ENCODE peak calls at places on chromosomes 11 and 22, in four cellular contexts. S is HepG2, J is H1, Q is GM12878. Z is an unnamed sample.

GRCh38 chr11:64227405-64227956 is 1.4 kb downstream of the NUDT22 start:
- DNase-seq in S (no peak), J (no peak), Q (no peak), Z (no peak)

GRCh38 chr11:61277186-61277972 is 17.7 kb downstream of the VWCE start:
- DNase-seq in S (no peak), J (no peak), Q (no peak), Z (no peak)

GRCh38 chr11:125164422-125165110 is at the start of gene PKNOX2:
- DNase-seq in S (peak), J (peak), Q (no peak), Z (peak)

GRCh38 chr11:125082611-125083311 is 19.7 kb downstream of the SLC37A2 start:
- DNase-seq in S (peak), J (no peak), Q (no peak), Z (peak)

GRCh38 chr11:65021509-65021908 is 5.7 kb upstream of the SNX15 start:
- DNase-seq in S (no peak), J (no peak), Q (no peak), Z (no peak)

GRCh38 chr22:25700996-25701815 is 40.8 kb upstream of the MYO18B start:
- DNase-seq in S (no peak), J (no peak), Q (no peak), Z (peak)

GRCh38 chr11:31355817-31356216 is 13.7 kb downstream of the DCDC1 start:
- DNase-seq in S (no peak), J (no peak), Q (no peak), Z (no peak)

GRCh38 chr11:76132268-76132667 is 74.0 kb downstream of the WNT11 start:
- DNase-seq in S (no peak), J (no peak), Q (no peak), Z (no peak)

GRCh38 chr11:130650456-130651068 is 202.1 kb downstream of the ADAMTS15 start:
- DNase-seq in S (no peak), J (no peak), Q (no peak), Z (no peak)

GRCh38 chr11:96741068-96741467 is 351.3 kb downstream of the JRKL start:
- DNase-seq in S (no peak), J (no peak), Q (no peak), Z (no peak)

GRCh38 chr11:76561245-76561644 is 109.3 kb downstream of the LRRC32 start:
- DNase-seq in S (no peak), J (no peak), Q (no peak), Z (no peak)

GRCh38 chr11:36056160-36056751 is 112.4 kb downstream of the LDLRAD3 start:
- DNase-seq in S (no peak), J (peak), Q (no peak), Z (peak)

GRCh38 chr11:27401760-27402316 is 38.8 kb upstream of the CCDC34 start:
- DNase-seq in S (peak), J (no peak), Q (no peak), Z (no peak)

GRCh38 chr11:46987183-46987582 is 50.6 kb downstream of the CSTPP1 start:
- DNase-seq in S (no peak), J (no peak), Q (no peak), Z (no peak)

GRCh38 chr11:122439911-122440782 is 215.4 kb upstream of the UBASH3B start:
- DNase-seq in S (peak), J (peak), Q (no peak), Z (peak)

GRCh38 chr11:96061730-96062524 is 138.0 kb upstream of the MTMR2 start:
- DNase-seq in S (peak), J (no peak), Q (no peak), Z (no peak)

GRCh38 chr11:24592342-24592741 is 95.5 kb downstream of the LUZP2 start:
- DNase-seq in S (no peak), J (no peak), Q (no peak), Z (no peak)

GRCh38 chr11:2507945-2508749 is 63.3 kb downstream of the KCNQ1 start:
- DNase-seq in S (no peak), J (no peak), Q (no peak), Z (no peak)

GRCh38 chr11:43983221-43983795 is 40.9 kb downstream of the C11orf96 start:
- DNase-seq in S (no peak), J (no peak), Q (no peak), Z (no peak)

GRCh38 chr22:25061605-25062377 is 109.3 kb downstream of the KIAA1671 start:
- DNase-seq in S (no peak), J (no peak), Q (no peak), Z (no peak)

GRCh38 chr22:48715511-48715910 is 1112.2 kb downstream of the BRD1 start:
- DNase-seq in S (no peak), J (no peak), Q (no peak), Z (no peak)

DNA sequence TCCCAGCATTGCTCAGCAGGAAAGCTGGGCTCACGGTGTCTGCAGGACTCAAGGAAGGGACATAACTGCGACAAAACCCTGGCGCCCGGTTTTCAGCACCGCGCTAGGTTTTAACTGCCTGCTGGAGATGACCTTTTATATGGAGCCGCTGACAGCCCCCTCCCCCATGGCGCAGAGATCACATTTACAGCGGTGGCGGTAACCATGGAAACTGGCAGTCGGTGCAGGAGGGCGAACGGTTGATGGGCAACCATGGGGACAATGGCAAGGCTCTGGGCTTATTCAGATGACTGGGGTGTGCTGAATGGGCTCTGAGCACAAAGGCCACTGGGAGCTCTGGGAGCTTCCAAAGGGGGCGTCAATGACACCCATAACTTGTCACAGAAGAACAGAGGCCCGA is 37.2 kb downstream of the CELSR1 start:
- DNase-seq in S (no peak), J (peak), Q (no peak), Z (no peak)
- TF ChIP-seq TCF12 in S (no peak), J (no peak), Q (no peak), Z (no peak)

GRCh38 chr11:128302425-128303186 is 284.8 kb downstream of the ETS1 start:
- DNase-seq in S (no peak), J (no peak), Q (peak), Z (peak)
- TF ChIP-seq POLR2AphosphoS5 in S (no peak), J (no peak), Q (no peak), Z (no peak)

DNA sequence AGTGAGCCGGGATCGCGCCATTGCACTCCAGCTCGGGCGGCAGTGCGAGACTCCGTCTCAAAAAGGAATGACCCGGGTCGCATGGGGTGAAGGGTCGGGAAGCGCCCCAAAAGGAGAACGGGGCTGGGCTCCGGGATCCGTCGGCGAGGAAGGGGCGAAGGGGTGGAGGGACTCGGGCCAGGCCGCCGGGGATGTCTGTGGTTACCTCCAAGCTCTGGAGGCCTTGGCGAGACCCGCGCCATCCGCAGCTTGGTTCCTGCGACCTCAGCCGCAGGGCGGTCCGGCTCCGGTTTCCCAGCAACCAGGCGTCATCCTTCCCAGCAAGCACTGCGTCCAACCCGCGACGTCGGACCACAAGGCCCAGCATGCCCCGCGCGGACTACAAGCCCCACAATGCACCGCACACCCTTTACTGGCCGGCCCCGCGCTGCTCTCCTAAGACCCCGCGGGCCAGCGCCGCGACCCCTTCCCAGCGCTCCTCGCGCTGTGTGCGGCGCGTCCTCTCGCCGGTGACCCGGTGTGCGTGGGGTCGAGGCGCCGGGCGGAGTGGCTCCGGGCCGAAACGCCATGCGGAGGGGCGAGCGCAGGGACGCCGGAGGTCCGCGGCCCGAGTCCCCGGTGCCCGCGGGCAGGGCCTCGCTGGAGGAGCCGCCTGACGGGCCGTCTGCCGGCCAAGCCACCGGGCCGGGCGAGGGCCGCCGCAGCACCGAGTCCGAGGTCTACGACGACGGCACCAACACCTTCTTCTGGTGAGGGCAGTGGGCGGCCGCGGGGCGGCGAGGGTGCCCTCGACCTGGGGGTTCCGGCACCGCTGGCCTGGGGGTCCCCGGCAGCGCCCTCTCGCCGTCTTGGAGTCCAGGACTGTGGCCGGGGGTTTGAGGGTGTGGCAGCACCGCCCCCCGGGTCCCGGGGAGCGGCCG is at the start of gene PTDSS2:
- DNase-seq in S (peak), J (peak), Q (peak), Z (peak)
- H3K27ac ChIP-seq in S (peak), J (peak), Q (peak), Z (peak)

GRCh38 chr22:36510966-36511881 is 4.4 kb upstream of the FOXRED2 start:
- DNase-seq in S (peak), J (peak), Q (no peak), Z (peak)
- TF ChIP-seq TCF12 in S (no peak), J (no peak), Q (no peak), Z (no peak)

GRCh38 chr11:73655686-73656085 is 9.3 kb downstream of the PLEKHB1 start:
- DNase-seq in S (no peak), J (no peak), Q (no peak), Z (no peak)
- TF ChIP-seq POLR2AphosphoS5 in S (no peak), J (no peak), Q (no peak), Z (no peak)

DNA sequence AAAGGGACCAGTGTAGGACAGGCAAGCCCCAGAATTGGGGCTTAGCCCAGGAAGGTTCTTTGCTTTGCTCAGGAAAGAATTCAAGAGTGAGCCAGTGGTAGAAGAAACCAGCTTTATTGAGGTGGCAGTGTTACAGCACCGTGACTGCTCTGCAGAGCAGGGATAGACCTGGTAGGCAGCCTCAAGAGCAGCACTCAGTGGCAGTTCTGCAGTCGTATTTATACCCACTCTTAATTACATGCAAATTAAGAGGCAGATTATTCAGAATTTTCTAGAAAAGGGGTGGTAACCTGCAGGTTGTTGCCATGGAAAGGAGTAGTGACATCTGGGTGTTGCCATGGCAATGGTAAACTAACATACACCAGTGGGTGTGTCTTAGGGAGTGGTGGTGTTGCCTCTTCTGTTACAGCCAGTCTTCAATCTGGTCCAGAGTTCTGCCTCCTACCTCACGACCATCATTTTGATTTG is 84.8 kb upstream of the RAB1B start:
- DNase-seq in S (no peak), J (no peak), Q (no peak), Z (no peak)
- H3K27ac ChIP-seq in S (no peak), J (no peak), Q (no peak), Z (no peak)

GRCh38 chr22:30062256-30062655 is 18.0 kb upstream of the HORMAD2 start:
- DNase-seq in S (no peak), J (no peak), Q (no peak), Z (no peak)
- TF ChIP-seq TCF12 in S (no peak), J (no peak), Q (no peak), Z (no peak)

GRCh38 chr22:30309981-30310672 is 16.6 kb downstream of the TBC1D10A start:
- DNase-seq in S (no peak), J (no peak), Q (peak), Z (no peak)
- TF ChIP-seq POLR2AphosphoS5 in S (no peak), J (no peak), Q (no peak), Z (no peak)

DNA sequence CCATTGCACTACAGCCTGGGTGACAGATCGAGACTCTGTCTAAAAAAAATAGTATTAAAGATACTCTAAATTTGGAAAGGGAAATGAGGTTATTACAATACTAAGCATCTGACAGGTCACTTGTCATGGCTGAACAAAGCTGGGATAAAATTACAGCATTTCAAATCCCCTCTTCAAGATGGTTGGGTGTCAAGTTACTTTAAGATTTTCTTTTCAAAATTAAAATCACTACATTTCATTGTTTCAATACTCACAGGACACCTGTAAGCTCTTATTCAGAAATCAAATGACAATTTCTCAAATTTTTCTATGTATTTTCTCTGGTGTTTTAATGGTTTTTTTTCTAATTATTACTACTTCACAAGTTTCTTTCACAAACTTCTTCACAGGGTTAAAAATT is 5.7 kb downstream of the TAF1D start:
- DNase-seq in S (no peak), J (no peak), Q (no peak), Z (no peak)
- H3K27ac ChIP-seq in S (no peak), J (no peak), Q (no peak), Z (no peak)

GRCh38 chr22:46879083-46879482 is 116.6 kb downstream of the TBC1D22A start:
- DNase-seq in S (no peak), J (no peak), Q (no peak), Z (no peak)

GRCh38 chr22:46875089-46875488 is 112.6 kb downstream of the TBC1D22A start:
- DNase-seq in S (no peak), J (no peak), Q (no peak), Z (no peak)

GRCh38 chr22:46876357-46876934 is 114.0 kb downstream of the TBC1D22A start:
- DNase-seq in S (no peak), J (no peak), Q (no peak), Z (no peak)

GRCh38 chr22:46881373-46882118 is 119.1 kb downstream of the TBC1D22A start:
- DNase-seq in S (no peak), J (no peak), Q (no peak), Z (no peak)

GRCh38 chr22:46878549-46878948 is 116.1 kb downstream of the TBC1D22A start:
- DNase-seq in S (no peak), J (no peak), Q (no peak), Z (no peak)
- TF ChIP-seq TCF12 in S (no peak), J (no peak), Q (no peak), Z (no peak)